ENCODE peak calls at places on chromosomes 2 and 18, in four cellular contexts. Z, V, L and S are unnamed samples.

GRCh38 chr2:130251520-130251864 is 53.3 kb upstream of the TUBA3E start:
- DNase-seq in Z (no peak), V (no peak), L (no peak), S (no peak)

GRCh38 chr2:150495993-150496627 is 8.6 kb upstream of the RND3 start:
- DNase-seq in Z (peak), V (no peak), L (no peak), S (no peak)

GRCh38 chr2:32901313-32901712 is 45.4 kb upstream of the LTBP1 start:
- DNase-seq in Z (no peak), V (peak), L (no peak), S (no peak)

GRCh38 chr2:77512521-77512920 is 9.7 kb downstream of the LRRTM4 start:
- DNase-seq in Z (no peak), V (no peak), L (no peak), S (no peak)

GRCh38 chr2:3536682-3537632 is 17.6 kb upstream of the ADI1 start:
- DNase-seq in Z (peak), V (peak), L (peak), S (peak)

GRCh38 chr2:226080323-226080722 is 680.8 kb downstream of the NYAP2 start:
- DNase-seq in Z (no peak), V (no peak), L (no peak), S (no peak)

GRCh38 chr2:44093970-44094369 is 74.7 kb upstream of the PPM1B start:
- DNase-seq in Z (no peak), V (no peak), L (no peak), S (no peak)

GRCh38 chr2:104944495-104944894 is 90.6 kb downstream of the POU3F3 start:
- DNase-seq in Z (peak), V (peak), L (peak), S (no peak)

GRCh38 chr18:26549486-26550435 is 1.4 kb upstream of the KCTD1 start:
- DNase-seq in Z (peak), V (no peak), L (peak), S (no peak)

GRCh38 chr2:44952143-44952805 is 10.8 kb downstream of the SIX3 start:
- DNase-seq in Z (peak), V (peak), L (peak), S (peak)

GRCh38 chr2:45585267-45585861 is 25.7 kb downstream of the SRBD1 start:
- DNase-seq in Z (peak), V (peak), L (peak), S (no peak)

GRCh38 chr18:76494181-76494540 is 881 bp downstream of the ZNF516 start:
- DNase-seq in Z (no peak), V (no peak), L (no peak), S (no peak)

GRCh38 chr2:60535392-60536312 is 17.8 kb downstream of the BCL11A start:
- DNase-seq in Z (no peak), V (no peak), L (no peak), S (no peak)

GRCh38 chr2:157866666-157867642 is 9.2 kb downstream of the ACVR1 start:
- DNase-seq in Z (no peak), V (no peak), L (no peak), S (no peak)

GRCh38 chr18:23569299-23570063 is 16.8 kb downstream of the NPC1 start:
- DNase-seq in Z (no peak), V (no peak), L (no peak), S (no peak)

GRCh38 chr18:38453880-38454279 is 888.3 kb upstream of the CELF4 start:
- DNase-seq in Z (no peak), V (no peak), L (no peak), S (no peak)

GRCh38 chr2:134623796-134624195 is 95.0 kb downstream of the TMEM163 start:
- DNase-seq in Z (no peak), V (no peak), L (no peak), S (no peak)

GRCh38 chr2:168713325-168713724 is 89.1 kb upstream of the NOSTRIN start:
- DNase-seq in Z (no peak), V (peak), L (no peak), S (no peak)

GRCh38 chr18:58998421-58999203 is 133.9 kb downstream of the ZNF532 start:
- DNase-seq in Z (peak), V (no peak), L (no peak), S (no peak)

GRCh38 chr2:209383212-209383611 is 40.6 kb upstream of the MAP2 start:
- DNase-seq in Z (peak), V (no peak), L (peak), S (no peak)

GRCh38 chr2:47682231-47682749 is 100.7 kb upstream of the MSH6 start:
- DNase-seq in Z (no peak), V (no peak), L (no peak), S (no peak)

GRCh38 chr2:105235388-105236059 is 6.0 kb upstream of the GPR45 start:
- DNase-seq in Z (peak), V (peak), L (peak), S (peak)

GRCh38 chr2:62831729-62832128 is 126.2 kb downstream of the EHBP1 start:
- DNase-seq in Z (no peak), V (no peak), L (no peak), S (no peak)

GRCh38 chr2:233068762-233069418 is 8.7 kb downstream of the INPP5D start:
- DNase-seq in Z (no peak), V (no peak), L (no peak), S (no peak)

GRCh38 chr2:96554293-96555145 is 18.0 kb downstream of the ARID5A start:
- DNase-seq in Z (peak), V (peak), L (peak), S (peak)

GRCh38 chr2:220365023-220365422 is 737.6 kb downstream of the SLC4A3 start:
- DNase-seq in Z (no peak), V (no peak), L (no peak), S (no peak)

DNA sequence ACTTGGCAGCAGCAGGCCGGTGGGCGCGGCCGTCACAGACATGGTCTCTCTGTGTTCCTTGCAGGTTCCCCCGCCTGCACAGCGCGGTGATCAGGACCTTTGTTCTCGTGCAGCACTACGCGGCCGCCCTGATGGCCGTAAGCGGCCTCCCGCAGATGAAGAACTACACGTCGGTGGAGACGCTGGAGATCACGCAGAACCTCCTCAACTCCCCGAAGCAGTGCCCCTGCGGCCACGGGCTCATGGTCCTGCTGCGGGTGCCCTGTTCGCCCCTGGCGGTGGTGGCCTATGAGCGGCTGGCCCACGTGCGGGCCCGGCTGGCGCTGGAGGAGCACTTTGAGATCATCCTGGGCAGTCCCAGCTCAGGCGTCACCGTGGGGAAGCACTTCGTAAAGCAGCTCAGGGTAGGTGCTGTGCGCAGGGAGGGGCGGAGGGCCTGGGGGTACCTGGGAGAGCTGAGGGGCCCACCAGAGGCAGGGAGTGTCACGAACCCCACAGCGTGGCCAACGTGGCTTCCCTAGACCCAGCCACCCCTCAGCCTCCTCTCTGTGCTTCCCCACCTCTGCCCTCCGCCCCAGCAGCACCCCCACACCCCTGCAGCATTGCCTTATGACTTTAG is 59.3 kb downstream of the NTSR2 start:
- DNase-seq in Z (no peak), V (no peak), L (no peak), S (no peak)
- TF ChIP-seq RAD21 in Z (no peak), V (no peak), L (no peak), S (no peak)

GRCh38 chr2:72415256-72415655 is 267.6 kb upstream of the CYP26B1 start:
- DNase-seq in Z (no peak), V (no peak), L (no peak), S (no peak)
- TF ChIP-seq RAD21 in Z (no peak), V (no peak), L (no peak), S (no peak)

GRCh38 chr2:119148082-119148715 is 10.4 kb downstream of the C1QL2 start:
- DNase-seq in Z (no peak), V (no peak), L (no peak), S (no peak)
- TF ChIP-seq RAD21 in Z (no peak), V (no peak), L (no peak), S (no peak)

DNA sequence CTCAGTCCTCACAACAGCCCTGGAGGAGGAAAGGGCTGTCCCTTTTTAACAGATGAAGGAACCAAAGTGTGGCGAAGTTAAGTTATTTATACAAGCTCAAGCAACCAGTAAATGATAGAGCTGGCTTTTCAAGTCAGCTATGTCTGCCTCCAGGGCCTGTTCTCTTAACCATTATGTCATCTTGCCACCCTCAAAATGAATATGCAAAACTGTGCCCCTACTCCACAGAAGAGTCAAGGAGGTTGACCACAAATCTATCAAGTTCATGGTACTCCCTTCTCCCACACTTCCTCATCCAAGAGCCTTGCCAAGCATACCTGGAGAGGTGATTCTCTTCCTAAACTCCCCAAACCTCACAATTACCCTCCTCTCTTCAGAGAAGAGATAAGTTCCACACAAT is 37.3 kb upstream of the CREB1 start:
- DNase-seq in Z (no peak), V (no peak), L (no peak), S (no peak)
- TF ChIP-seq RAD21 in Z (no peak), V (no peak), L (no peak), S (no peak)